ENCODE peak calls at places on chromosomes 6 and 20, in nine cellular contexts. One of them, this sample, is unnamed.

GRCh38 chr6:147161974-147162495 is 42.2 kb upstream of the STXBP5 start:
- DNase-seq in skeletal muscle cell: peak; percentile 89
- DNase-seq in RCC 7860: no peak
- DNase-seq in cardiac muscle cell: no peak
- DNase-seq in naive B cell: no peak
- DNase-seq in fibroblast of pulmonary artery: peak; percentile 92
- DNase-seq in AG08396: no peak
- DNase-seq in T follicular helper cell: no peak
- DNase-seq in mucosa of gallbladder: no peak
- DNase-seq in this sample: no peak

GRCh38 chr6:38542031-38542430 is 97.7 kb downstream of the BTBD9 start:
- DNase-seq in skeletal muscle cell: no peak
- DNase-seq in RCC 7860: no peak
- DNase-seq in cardiac muscle cell: no peak
- DNase-seq in naive B cell: no peak
- DNase-seq in fibroblast of pulmonary artery: peak; percentile 49
- DNase-seq in AG08396: no peak
- DNase-seq in T follicular helper cell: no peak
- DNase-seq in mucosa of gallbladder: no peak
- DNase-seq in this sample: no peak

GRCh38 chr6:113203135-113203534 is 654.0 kb upstream of the MARCKS start:
- DNase-seq in skeletal muscle cell: no peak
- DNase-seq in RCC 7860: no peak
- DNase-seq in cardiac muscle cell: no peak
- DNase-seq in naive B cell: no peak
- DNase-seq in fibroblast of pulmonary artery: no peak
- DNase-seq in AG08396: no peak
- DNase-seq in T follicular helper cell: no peak
- DNase-seq in mucosa of gallbladder: no peak
- DNase-seq in this sample: no peak

GRCh38 chr6:35231563-35231962 is 17.8 kb downstream of the SCUBE3 start:
- DNase-seq in skeletal muscle cell: no peak
- DNase-seq in RCC 7860: no peak
- DNase-seq in cardiac muscle cell: no peak
- DNase-seq in naive B cell: no peak
- DNase-seq in fibroblast of pulmonary artery: no peak
- DNase-seq in AG08396: no peak
- DNase-seq in T follicular helper cell: no peak
- DNase-seq in mucosa of gallbladder: no peak
- DNase-seq in this sample: no peak

GRCh38 chr6:140011537-140011936 is 637.1 kb upstream of the CITED2 start:
- DNase-seq in skeletal muscle cell: no peak
- DNase-seq in RCC 7860: no peak
- DNase-seq in cardiac muscle cell: peak; percentile 28
- DNase-seq in naive B cell: no peak
- DNase-seq in fibroblast of pulmonary artery: no peak
- DNase-seq in AG08396: no peak
- DNase-seq in T follicular helper cell: no peak
- DNase-seq in mucosa of gallbladder: peak; percentile 21
- DNase-seq in this sample: no peak

GRCh38 chr20:51767867-51768758 is at the start of gene ATP9A:
- DNase-seq in skeletal muscle cell: no peak
- DNase-seq in RCC 7860: no peak
- DNase-seq in cardiac muscle cell: peak; percentile 67
- DNase-seq in naive B cell: no peak
- DNase-seq in fibroblast of pulmonary artery: peak; percentile 31
- DNase-seq in AG08396: peak; percentile 70
- DNase-seq in T follicular helper cell: no peak
- DNase-seq in mucosa of gallbladder: no peak
- DNase-seq in this sample: peak; percentile 36

GRCh38 chr6:150788135-150788534 is 77.4 kb upstream of the MTHFD1L start:
- DNase-seq in skeletal muscle cell: no peak
- DNase-seq in RCC 7860: no peak
- DNase-seq in cardiac muscle cell: no peak
- DNase-seq in naive B cell: no peak
- DNase-seq in fibroblast of pulmonary artery: no peak
- DNase-seq in AG08396: no peak
- DNase-seq in T follicular helper cell: no peak
- DNase-seq in mucosa of gallbladder: no peak
- DNase-seq in this sample: no peak

GRCh38 chr6:151098166-151098565 is 141.6 kb upstream of the AKAP12 start:
- DNase-seq in skeletal muscle cell: no peak
- DNase-seq in RCC 7860: no peak
- DNase-seq in cardiac muscle cell: no peak
- DNase-seq in naive B cell: no peak
- DNase-seq in fibroblast of pulmonary artery: no peak
- DNase-seq in AG08396: no peak
- DNase-seq in T follicular helper cell: no peak
- DNase-seq in mucosa of gallbladder: no peak
- DNase-seq in this sample: no peak

GRCh38 chr20:25274481-25274880 is 26.6 kb downstream of the PYGB start:
- DNase-seq in skeletal muscle cell: no peak
- DNase-seq in RCC 7860: no peak
- DNase-seq in cardiac muscle cell: no peak
- DNase-seq in naive B cell: no peak
- DNase-seq in fibroblast of pulmonary artery: no peak
- DNase-seq in AG08396: no peak
- DNase-seq in T follicular helper cell: no peak
- DNase-seq in mucosa of gallbladder: no peak
- DNase-seq in this sample: no peak

GRCh38 chr6:21597706-21598273 is 4.2 kb downstream of the SOX4 start:
- DNase-seq in skeletal muscle cell: no peak
- DNase-seq in RCC 7860: no peak
- DNase-seq in cardiac muscle cell: peak; percentile 44
- DNase-seq in naive B cell: no peak
- DNase-seq in fibroblast of pulmonary artery: peak; percentile 51
- DNase-seq in AG08396: peak; percentile 53
- DNase-seq in T follicular helper cell: no peak
- DNase-seq in mucosa of gallbladder: no peak
- DNase-seq in this sample: no peak

GRCh38 chr6:3159805-3160781 is 2.7 kb upstream of the TUBB2A start:
- DNase-seq in skeletal muscle cell: no peak
- DNase-seq in RCC 7860: no peak
- DNase-seq in cardiac muscle cell: peak; percentile 32
- DNase-seq in naive B cell: no peak
- DNase-seq in fibroblast of pulmonary artery: peak; percentile 47
- DNase-seq in AG08396: no peak
- DNase-seq in T follicular helper cell: peak; percentile 64
- DNase-seq in mucosa of gallbladder: peak; percentile 86
- DNase-seq in this sample: no peak

GRCh38 chr6:136090929-136091328 is 159.2 kb downstream of the MTFR2 start:
- DNase-seq in skeletal muscle cell: no peak
- DNase-seq in RCC 7860: no peak
- DNase-seq in cardiac muscle cell: no peak
- DNase-seq in naive B cell: no peak
- DNase-seq in fibroblast of pulmonary artery: no peak
- DNase-seq in AG08396: no peak
- DNase-seq in T follicular helper cell: no peak
- DNase-seq in mucosa of gallbladder: no peak
- DNase-seq in this sample: no peak

GRCh38 chr6:49142422-49143151 is 320.5 kb downstream of the MMUT start:
- DNase-seq in skeletal muscle cell: no peak
- DNase-seq in RCC 7860: no peak
- DNase-seq in cardiac muscle cell: no peak
- DNase-seq in naive B cell: no peak
- DNase-seq in fibroblast of pulmonary artery: no peak
- DNase-seq in AG08396: no peak
- DNase-seq in T follicular helper cell: no peak
- DNase-seq in mucosa of gallbladder: no peak
- DNase-seq in this sample: no peak

GRCh38 chr20:64044484-64045247 is 4.8 kb downstream of the SOX18 start:
- DNase-seq in skeletal muscle cell: no peak
- DNase-seq in RCC 7860: peak; percentile 51
- DNase-seq in cardiac muscle cell: no peak
- DNase-seq in naive B cell: no peak
- DNase-seq in fibroblast of pulmonary artery: peak; percentile 57
- DNase-seq in AG08396: peak; percentile 71
- DNase-seq in T follicular helper cell: no peak
- DNase-seq in mucosa of gallbladder: no peak
- DNase-seq in this sample: no peak

GRCh38 chr6:139597781-139598368 is 223.4 kb upstream of the CITED2 start:
- DNase-seq in skeletal muscle cell: peak; percentile 95
- DNase-seq in RCC 7860: peak; percentile 56
- DNase-seq in cardiac muscle cell: no peak
- DNase-seq in naive B cell: no peak
- DNase-seq in fibroblast of pulmonary artery: peak; percentile 98
- DNase-seq in AG08396: peak; percentile 79
- DNase-seq in T follicular helper cell: no peak
- DNase-seq in mucosa of gallbladder: peak; percentile 84
- DNase-seq in this sample: peak; percentile 86

GRCh38 chr20:3229798-3230197 is 9.2 kb downstream of the SLC4A11 start:
- DNase-seq in skeletal muscle cell: no peak
- DNase-seq in RCC 7860: no peak
- DNase-seq in cardiac muscle cell: no peak
- DNase-seq in naive B cell: no peak
- DNase-seq in fibroblast of pulmonary artery: no peak
- DNase-seq in AG08396: no peak
- DNase-seq in T follicular helper cell: no peak
- DNase-seq in mucosa of gallbladder: no peak
- DNase-seq in this sample: no peak

GRCh38 chr20:46256293-46256692 is 52.0 kb downstream of the CDH22 start:
- DNase-seq in skeletal muscle cell: no peak
- DNase-seq in RCC 7860: no peak
- DNase-seq in cardiac muscle cell: no peak
- DNase-seq in naive B cell: no peak
- DNase-seq in fibroblast of pulmonary artery: no peak
- DNase-seq in AG08396: no peak
- DNase-seq in T follicular helper cell: no peak
- DNase-seq in mucosa of gallbladder: no peak
- DNase-seq in this sample: no peak

GRCh38 chr6:33727126-33727525 is 15.6 kb upstream of the UQCC2 start:
- DNase-seq in skeletal muscle cell: no peak
- DNase-seq in RCC 7860: no peak
- DNase-seq in cardiac muscle cell: no peak
- DNase-seq in naive B cell: no peak
- DNase-seq in fibroblast of pulmonary artery: no peak
- DNase-seq in AG08396: no peak
- DNase-seq in T follicular helper cell: no peak
- DNase-seq in mucosa of gallbladder: no peak
- DNase-seq in this sample: no peak

GRCh38 chr6:85418059-85418458 is 31.8 kb upstream of the NT5E start:
- DNase-seq in skeletal muscle cell: peak; percentile 55
- DNase-seq in RCC 7860: peak; percentile 26
- DNase-seq in cardiac muscle cell: no peak
- DNase-seq in naive B cell: no peak
- DNase-seq in fibroblast of pulmonary artery: peak; percentile 72
- DNase-seq in AG08396: peak; percentile 44
- DNase-seq in T follicular helper cell: no peak
- DNase-seq in mucosa of gallbladder: no peak
- DNase-seq in this sample: no peak

GRCh38 chr6:11779308-11780096 is 899 bp upstream of the ADTRP start:
- DNase-seq in skeletal muscle cell: no peak
- DNase-seq in RCC 7860: no peak
- DNase-seq in cardiac muscle cell: no peak
- DNase-seq in naive B cell: no peak
- DNase-seq in fibroblast of pulmonary artery: no peak
- DNase-seq in AG08396: no peak
- DNase-seq in T follicular helper cell: no peak
- DNase-seq in mucosa of gallbladder: no peak
- DNase-seq in this sample: no peak

GRCh38 chr6:38684244-38684643 is 18.7 kb downstream of the GLO1 start:
- DNase-seq in skeletal muscle cell: no peak
- DNase-seq in RCC 7860: no peak
- DNase-seq in cardiac muscle cell: no peak
- DNase-seq in naive B cell: no peak
- DNase-seq in fibroblast of pulmonary artery: no peak
- DNase-seq in AG08396: no peak
- DNase-seq in T follicular helper cell: no peak
- DNase-seq in mucosa of gallbladder: no peak
- DNase-seq in this sample: no peak

GRCh38 chr6:142207265-142207877 is 60.3 kb downstream of the VTA1 start:
- DNase-seq in skeletal muscle cell: no peak
- DNase-seq in RCC 7860: no peak
- DNase-seq in cardiac muscle cell: peak; percentile 78
- DNase-seq in naive B cell: no peak
- DNase-seq in fibroblast of pulmonary artery: peak; percentile 83
- DNase-seq in AG08396: peak; percentile 55
- DNase-seq in T follicular helper cell: peak; percentile 27
- DNase-seq in mucosa of gallbladder: peak; percentile 28
- DNase-seq in this sample: no peak

GRCh38 chr20:58219342-58219700 is 9.1 kb downstream of the ANKRD60 start:
- DNase-seq in skeletal muscle cell: peak; percentile 77
- DNase-seq in RCC 7860: peak; percentile 31
- DNase-seq in cardiac muscle cell: no peak
- DNase-seq in naive B cell: no peak
- DNase-seq in fibroblast of pulmonary artery: peak; percentile 70
- DNase-seq in AG08396: no peak
- DNase-seq in T follicular helper cell: no peak
- DNase-seq in mucosa of gallbladder: no peak
- DNase-seq in this sample: no peak

GRCh38 chr20:47379433-47380150 is 23.1 kb upstream of the ZMYND8 start:
- DNase-seq in skeletal muscle cell: peak; percentile 78
- DNase-seq in RCC 7860: peak; percentile 95
- DNase-seq in cardiac muscle cell: no peak
- DNase-seq in naive B cell: no peak
- DNase-seq in fibroblast of pulmonary artery: peak; percentile 97
- DNase-seq in AG08396: no peak
- DNase-seq in T follicular helper cell: no peak
- DNase-seq in mucosa of gallbladder: no peak
- DNase-seq in this sample: no peak

GRCh38 chr6:134381926-134382325 is 64.0 kb upstream of the SGK1 start:
- DNase-seq in skeletal muscle cell: no peak
- DNase-seq in RCC 7860: no peak
- DNase-seq in cardiac muscle cell: no peak
- DNase-seq in naive B cell: no peak
- DNase-seq in fibroblast of pulmonary artery: peak; percentile 58
- DNase-seq in AG08396: no peak
- DNase-seq in T follicular helper cell: no peak
- DNase-seq in mucosa of gallbladder: no peak
- DNase-seq in this sample: no peak

GRCh38 chr20:39038047-39038446 is 75.9 kb downstream of the DHX35 start:
- DNase-seq in skeletal muscle cell: no peak
- DNase-seq in RCC 7860: no peak
- DNase-seq in cardiac muscle cell: no peak
- DNase-seq in naive B cell: no peak
- DNase-seq in fibroblast of pulmonary artery: no peak
- DNase-seq in AG08396: no peak
- DNase-seq in T follicular helper cell: no peak
- DNase-seq in mucosa of gallbladder: no peak
- DNase-seq in this sample: no peak

GRCh38 chr6:138107752-138108592 is 753 bp upstream of the PERP start:
- DNase-seq in skeletal muscle cell: no peak
- DNase-seq in RCC 7860: no peak
- DNase-seq in cardiac muscle cell: no peak
- DNase-seq in naive B cell: no peak
- DNase-seq in fibroblast of pulmonary artery: no peak
- DNase-seq in AG08396: no peak
- DNase-seq in T follicular helper cell: no peak
- DNase-seq in mucosa of gallbladder: peak; percentile 71
- DNase-seq in this sample: no peak

GRCh38 chr6:111976169-111976568 is 77.7 kb upstream of the CCN6 start:
- DNase-seq in skeletal muscle cell: no peak
- DNase-seq in RCC 7860: no peak
- DNase-seq in cardiac muscle cell: no peak
- DNase-seq in naive B cell: no peak
- DNase-seq in fibroblast of pulmonary artery: peak; percentile 39
- DNase-seq in AG08396: no peak
- DNase-seq in T follicular helper cell: no peak
- DNase-seq in mucosa of gallbladder: no peak
- DNase-seq in this sample: no peak

GRCh38 chr6:75691012-75691411 is 58.0 kb upstream of the MYO6 start:
- DNase-seq in skeletal muscle cell: peak; percentile 2
- DNase-seq in RCC 7860: no peak
- DNase-seq in cardiac muscle cell: no peak
- DNase-seq in naive B cell: no peak
- DNase-seq in fibroblast of pulmonary artery: peak; percentile 50
- DNase-seq in AG08396: no peak
- DNase-seq in T follicular helper cell: no peak
- DNase-seq in mucosa of gallbladder: no peak
- DNase-seq in this sample: no peak

GRCh38 chr20:37226889-37227288 is 34.7 kb downstream of the GHRH start:
- DNase-seq in skeletal muscle cell: peak; percentile 20
- DNase-seq in RCC 7860: no peak
- DNase-seq in cardiac muscle cell: no peak
- DNase-seq in naive B cell: no peak
- DNase-seq in fibroblast of pulmonary artery: peak; percentile 16
- DNase-seq in AG08396: peak; percentile 55
- DNase-seq in T follicular helper cell: no peak
- DNase-seq in mucosa of gallbladder: peak; percentile 62
- DNase-seq in this sample: peak; percentile 58

GRCh38 chr20:36435799-36436541 is 105.3 kb upstream of the MYL9 start:
- DNase-seq in skeletal muscle cell: peak; percentile 8
- DNase-seq in RCC 7860: no peak
- DNase-seq in cardiac muscle cell: peak; percentile 59
- DNase-seq in naive B cell: peak; percentile 83
- DNase-seq in fibroblast of pulmonary artery: peak; percentile 52
- DNase-seq in AG08396: peak; percentile 62
- DNase-seq in T follicular helper cell: peak; percentile 86
- DNase-seq in mucosa of gallbladder: peak; percentile 71
- DNase-seq in this sample: peak; percentile 79